ENCODE peak calls at places on chromosomes 11 and 22, in four cellular contexts. U is foreskin fibroblast; V is dermis microvascular lymphatic vessel endothelial cell; A is stimulated activated CD4-positive, alpha-beta T cell treated with anti-CD3 and anti-CD28 coated beads, Interleukin-1b, Interleukin-23, amount 100 ng/mL, for 24 hours. C is an unnamed sample.

GRCh38 chr11:1573847-1574255 is 1.8 kb upstream of the DUSP8 start:
- DNase-seq in A (no peak), U (no peak), V (no peak), C (no peak)

GRCh38 chr22:44154431-44154942 is 26.2 kb upstream of the PARVG start:
- DNase-seq in A (no peak), V (no peak), U (no peak), C (no peak)

GRCh38 chr11:128857341-128857740 is 9.8 kb downstream of the KCNJ1 start:
- DNase-seq in U (no peak), A (no peak), V (no peak), C (no peak)

GRCh38 chr11:93936416-93936815 is 84.7 kb upstream of the HEPHL1 start:
- DNase-seq in A (no peak), V (no peak), U (no peak), C (no peak)

GRCh38 chr11:115425243-115425642 is 79.0 kb downstream of the CADM1 start:
- DNase-seq in U (no peak), V (no peak), A (no peak), C (no peak)

GRCh38 chr11:62928011-62928410 is 6.8 kb upstream of the CHRM1 start:
- DNase-seq in U (no peak), V (no peak), A (no peak), C (no peak)

GRCh38 chr22:31980628-31981027 is 36.3 kb downstream of the YWHAH start:
- DNase-seq in A (no peak), V (no peak), U (no peak), C (no peak)

GRCh38 chr22:49011379-49011768 is 816.3 kb downstream of the BRD1 start:
- DNase-seq in V (no peak), U (no peak), A (no peak), C (no peak)

GRCh38 chr11:26827567-26828037 is 105.7 kb upstream of the SLC5A12 start:
- DNase-seq in V (no peak), A (no peak), U (peak), C (no peak)

C was measured in lung microvascular endothelial cell.